ENCODE peak calls at places on chromosomes 16 and 17, in five cellular contexts. One of them, this sample, is unnamed.

GRCh38 chr17:28648698-28649097 is 3.7 kb upstream of the BLTP2 start:
- DNase-seq in GM12878: no peak
- DNase-seq in H1: no peak
- DNase-seq in A549: no peak
- DNase-seq in HepG2: no peak
- DNase-seq in this sample: no peak

GRCh38 chr17:416293-417206 is 63.9 kb upstream of the RPH3AL start:
- DNase-seq in GM12878: peak
- DNase-seq in H1: no peak
- DNase-seq in A549: no peak
- DNase-seq in HepG2: no peak
- DNase-seq in this sample: no peak

GRCh38 chr16:80656731-80657150 is 115.9 kb downstream of the DYNLRB2 start:
- DNase-seq in GM12878: peak
- DNase-seq in H1: no peak
- DNase-seq in A549: no peak
- DNase-seq in HepG2: no peak
- DNase-seq in this sample: no peak

GRCh38 chr17:74646231-74646630 is 22.7 kb upstream of the CD300E start:
- DNase-seq in GM12878: no peak
- DNase-seq in H1: no peak
- DNase-seq in A549: peak
- DNase-seq in HepG2: peak
- DNase-seq in this sample: peak

GRCh38 chr17:8287651-8288335 is 677 bp upstream of the RANGRF start:
- DNase-seq in GM12878: no peak
- DNase-seq in H1: no peak
- DNase-seq in A549: no peak
- DNase-seq in HepG2: no peak
- DNase-seq in this sample: no peak

GRCh38 chr17:1766382-1767135 is 4.7 kb downstream of the SERPINF1 start:
- DNase-seq in GM12878: no peak
- DNase-seq in H1: no peak
- DNase-seq in A549: no peak
- DNase-seq in HepG2: no peak
- DNase-seq in this sample: no peak

GRCh38 chr17:7888184-7888920 is at the start of gene CHD3:
- DNase-seq in GM12878: no peak
- DNase-seq in H1: no peak
- DNase-seq in A549: no peak
- DNase-seq in HepG2: no peak
- DNase-seq in this sample: peak

GRCh38 chr17:4500188-4500565 is 1.5 kb downstream of the SPNS2 start:
- DNase-seq in GM12878: no peak
- DNase-seq in H1: no peak
- DNase-seq in A549: peak
- DNase-seq in HepG2: no peak
- DNase-seq in this sample: no peak

GRCh38 chr17:62876063-62876462 is 67.9 kb upstream of the MARCHF10 start:
- DNase-seq in GM12878: no peak
- DNase-seq in H1: no peak
- DNase-seq in A549: no peak
- DNase-seq in HepG2: no peak
- DNase-seq in this sample: no peak

GRCh38 chr17:66357037-66357436 is 54.6 kb downstream of the PRKCA start:
- DNase-seq in GM12878: no peak
- DNase-seq in H1: no peak
- DNase-seq in A549: no peak
- DNase-seq in HepG2: no peak
- DNase-seq in this sample: no peak

GRCh38 chr17:78675316-78675616 is 98.1 kb upstream of the DNAH17 start:
- DNase-seq in GM12878: no peak
- DNase-seq in H1: no peak
- DNase-seq in A549: no peak
- DNase-seq in HepG2: no peak
- DNase-seq in this sample: no peak

GRCh38 chr17:15220785-15221184 is 44.3 kb downstream of the PMP22 start:
- DNase-seq in GM12878: no peak
- DNase-seq in H1: no peak
- DNase-seq in A549: no peak
- DNase-seq in HepG2: no peak
- DNase-seq in this sample: no peak

GRCh38 chr17:41615454-41615853 is 2.9 kb upstream of the KRT16 start:
- DNase-seq in GM12878: no peak
- DNase-seq in H1: no peak
- DNase-seq in A549: no peak
- DNase-seq in HepG2: no peak
- DNase-seq in this sample: no peak

GRCh38 chr17:51947160-51947559 is 211.4 kb downstream of the CA10 start:
- DNase-seq in GM12878: no peak
- DNase-seq in H1: no peak
- DNase-seq in A549: no peak
- DNase-seq in HepG2: peak
- DNase-seq in this sample: no peak

GRCh38 chr16:27779719-27780161 is 229.8 kb downstream of the KATNIP start:
- DNase-seq in GM12878: no peak
- DNase-seq in H1: peak
- DNase-seq in A549: peak
- DNase-seq in HepG2: peak
- DNase-seq in this sample: peak

GRCh38 chr16:23729503-23730424 is 16.7 kb upstream of the ERN2 start:
- DNase-seq in GM12878: no peak
- DNase-seq in H1: peak
- DNase-seq in A549: no peak
- DNase-seq in HepG2: peak
- DNase-seq in this sample: peak

GRCh38 chr16:69107311-69107962 is 2.0 kb downstream of the HAS3 start:
- DNase-seq in GM12878: no peak
- DNase-seq in H1: peak
- DNase-seq in A549: no peak
- DNase-seq in HepG2: no peak
- DNase-seq in this sample: no peak

GRCh38 chr16:8621221-8621571 is 302 bp upstream of the METTL22 start:
- DNase-seq in GM12878: no peak
- DNase-seq in H1: no peak
- DNase-seq in A549: no peak
- DNase-seq in HepG2: no peak
- DNase-seq in this sample: no peak

GRCh38 chr17:78458091-78458490 is 79.6 kb downstream of the PGS1 start:
- DNase-seq in GM12878: no peak
- DNase-seq in H1: no peak
- DNase-seq in A549: no peak
- DNase-seq in HepG2: no peak
- DNase-seq in this sample: no peak

GRCh38 chr17:82098939-82099765 is 1.1 kb upstream of the FASN start:
- DNase-seq in GM12878: no peak
- DNase-seq in H1: no peak
- DNase-seq in A549: no peak
- DNase-seq in HepG2: no peak
- DNase-seq in this sample: no peak

GRCh38 chr17:11996722-11997146 is 541 bp downstream of the ZNF18 start:
- DNase-seq in GM12878: peak
- DNase-seq in H1: no peak
- DNase-seq in A549: peak
- DNase-seq in HepG2: peak
- DNase-seq in this sample: no peak

GRCh38 chr16:65781855-65782254 is 584.6 kb upstream of the CDH5 start:
- DNase-seq in GM12878: no peak
- DNase-seq in H1: no peak
- DNase-seq in A549: no peak
- DNase-seq in HepG2: no peak
- DNase-seq in this sample: no peak

GRCh38 chr16:65779196-65779595 is 587.3 kb upstream of the CDH5 start:
- DNase-seq in GM12878: no peak
- DNase-seq in H1: no peak
- DNase-seq in A549: no peak
- DNase-seq in HepG2: no peak
- DNase-seq in this sample: no peak

GRCh38 chr16:65781363-65781762 is 585.1 kb upstream of the CDH5 start:
- DNase-seq in GM12878: no peak
- DNase-seq in H1: no peak
- DNase-seq in A549: no peak
- DNase-seq in HepG2: no peak
- DNase-seq in this sample: peak

GRCh38 chr16:65783709-65784474 is 582.6 kb upstream of the CDH5 start:
- DNase-seq in GM12878: no peak
- DNase-seq in H1: peak
- DNase-seq in A549: no peak
- DNase-seq in HepG2: no peak
- DNase-seq in this sample: no peak

GRCh38 chr16:65782537-65783290 is 583.8 kb upstream of the CDH5 start:
- DNase-seq in GM12878: no peak
- DNase-seq in H1: peak
- DNase-seq in A549: no peak
- DNase-seq in HepG2: no peak
- DNase-seq in this sample: no peak
- TF ChIP-seq HDAC2 in GM12878: no peak
- TF ChIP-seq HDAC2 in H1: no peak
- TF ChIP-seq HDAC2 in A549: no peak
- TF ChIP-seq HDAC2 in HepG2: no peak
- TF ChIP-seq HDAC2 in this sample: no peak

GRCh38 chr17:30921544-30922196 is at the start of gene ADAP2:
- DNase-seq in GM12878: no peak
- DNase-seq in H1: peak
- DNase-seq in A549: peak
- DNase-seq in HepG2: no peak
- DNase-seq in this sample: peak
- TF ChIP-seq RAD21 in GM12878: no peak
- TF ChIP-seq RAD21 in H1: no peak
- TF ChIP-seq RAD21 in A549: no peak
- TF ChIP-seq RAD21 in HepG2: no peak
- TF ChIP-seq RAD21 in this sample: no peak

DNA sequence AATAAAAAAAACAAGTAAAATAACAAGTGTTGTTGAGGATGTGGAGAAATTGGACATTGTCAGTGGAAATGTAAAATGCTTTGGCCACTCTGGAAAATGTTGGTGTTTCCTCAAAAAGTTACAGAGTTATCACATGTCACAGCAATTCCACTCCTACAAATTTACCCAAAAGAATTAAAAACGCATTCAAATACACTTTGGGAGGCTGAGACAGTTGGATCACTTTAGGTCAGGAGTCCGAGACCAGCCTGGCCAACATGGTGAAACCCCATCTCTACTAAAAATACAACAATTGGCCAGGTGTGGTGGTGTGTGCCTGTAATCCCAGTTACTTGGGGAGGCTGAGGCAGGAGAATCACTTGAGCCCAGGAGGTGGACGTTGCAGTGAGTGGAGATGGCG is 5.6 kb downstream of the TOP3A start:
- DNase-seq in GM12878: no peak
- DNase-seq in H1: no peak
- DNase-seq in A549: no peak
- DNase-seq in HepG2: no peak
- DNase-seq in this sample: no peak
- TF ChIP-seq HDAC2 in GM12878: no peak
- TF ChIP-seq HDAC2 in H1: no peak
- TF ChIP-seq HDAC2 in A549: no peak
- TF ChIP-seq HDAC2 in HepG2: no peak
- TF ChIP-seq HDAC2 in this sample: no peak

GRCh38 chr17:6327007-6327406 is 107.9 kb downstream of the AIPL1 start:
- DNase-seq in GM12878: no peak
- DNase-seq in H1: peak
- DNase-seq in A549: no peak
- DNase-seq in HepG2: no peak
- DNase-seq in this sample: no peak

GRCh38 chr17:6326483-6326882 is 108.4 kb downstream of the AIPL1 start:
- DNase-seq in GM12878: no peak
- DNase-seq in H1: no peak
- DNase-seq in A549: no peak
- DNase-seq in HepG2: no peak
- DNase-seq in this sample: no peak

GRCh38 chr17:6325741-6326140 is 109.2 kb downstream of the AIPL1 start:
- DNase-seq in GM12878: no peak
- DNase-seq in H1: no peak
- DNase-seq in A549: no peak
- DNase-seq in HepG2: no peak
- DNase-seq in this sample: no peak

GRCh38 chr17:6328279-6328678 is 106.6 kb downstream of the AIPL1 start:
- DNase-seq in GM12878: no peak
- DNase-seq in H1: no peak
- DNase-seq in A549: no peak
- DNase-seq in HepG2: no peak
- DNase-seq in this sample: peak

GRCh38 chr17:6323626-6324356 is 111.1 kb downstream of the AIPL1 start:
- DNase-seq in GM12878: no peak
- DNase-seq in H1: no peak
- DNase-seq in A549: no peak
- DNase-seq in HepG2: no peak
- DNase-seq in this sample: peak
- TF ChIP-seq RAD21 in GM12878: no peak
- TF ChIP-seq RAD21 in H1: no peak
- TF ChIP-seq RAD21 in A549: no peak
- TF ChIP-seq RAD21 in HepG2: no peak
- TF ChIP-seq RAD21 in this sample: no peak

GRCh38 chr16:56353054-56353921 is 72.1 kb downstream of the AMFR start:
- DNase-seq in GM12878: no peak
- DNase-seq in H1: no peak
- DNase-seq in A549: no peak
- DNase-seq in HepG2: no peak
- DNase-seq in this sample: no peak
- TF ChIP-seq HDAC2 in GM12878: no peak
- TF ChIP-seq HDAC2 in H1: no peak
- TF ChIP-seq HDAC2 in A549: no peak
- TF ChIP-seq HDAC2 in HepG2: no peak
- TF ChIP-seq HDAC2 in this sample: no peak

DNA sequence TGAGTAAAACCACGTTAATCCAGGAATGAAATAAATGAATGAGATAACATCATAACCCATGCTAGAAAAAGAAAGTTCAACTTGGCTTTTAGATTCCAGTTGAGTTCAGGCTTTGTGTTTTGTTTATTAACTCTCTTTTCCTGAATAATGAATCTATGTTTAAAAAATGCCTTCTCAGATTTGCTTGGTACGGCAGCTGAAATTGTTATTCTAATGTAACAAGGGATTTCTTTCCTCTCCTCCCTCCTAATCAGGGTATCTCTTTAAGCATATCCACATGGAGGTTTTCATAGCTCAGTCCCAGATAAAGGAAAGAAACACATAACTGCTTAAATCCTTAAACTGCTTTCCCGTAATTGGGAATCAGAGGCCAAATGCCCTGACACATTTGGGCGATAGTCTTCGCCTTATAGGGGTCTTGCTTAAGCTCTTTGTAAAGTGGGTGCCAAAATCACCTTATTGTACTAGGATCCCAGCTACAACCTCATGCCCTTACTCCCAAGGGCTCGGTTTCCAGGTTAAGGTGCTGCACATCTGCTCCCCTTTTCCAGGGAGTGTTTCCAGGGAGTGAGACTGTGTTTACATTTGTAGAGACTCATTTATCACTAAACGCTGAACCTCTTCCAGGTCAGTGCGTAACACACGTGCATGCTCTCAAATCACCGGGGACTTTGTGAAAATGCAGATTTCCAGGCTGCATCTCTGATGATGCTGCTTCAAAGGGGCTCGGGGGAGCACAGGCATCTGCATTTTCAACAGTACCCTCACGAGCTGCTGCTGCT is 142.8 kb upstream of the FOXF1 start:
- DNase-seq in GM12878: no peak
- DNase-seq in H1: no peak
- DNase-seq in A549: no peak
- DNase-seq in HepG2: no peak
- DNase-seq in this sample: no peak
- TF ChIP-seq RAD21 in GM12878: no peak
- TF ChIP-seq RAD21 in H1: no peak
- TF ChIP-seq RAD21 in A549: no peak
- TF ChIP-seq RAD21 in HepG2: no peak
- TF ChIP-seq RAD21 in this sample: no peak

This sample was measured in K562.